ENCODE peak calls at places on chromosomes 6 and 20, in four cellular contexts. T is WTC11, E is A549, O is K562. Z is an unnamed sample.
A peak's percentile ranks its signal among the peaks of the same experiment; 100 is the strongest.

GRCh38 chr6:138396709-138397108 is 7.3 kb upstream of the HEBP2 start:
- DNase-seq in T (no peak), E (no peak), O (no peak), Z (no peak)

GRCh38 chr6:160790028-160790792 is 88.2 kb downstream of the PLG start:
- DNase-seq in T (peak; percentile 43), E (no peak), O (peak; percentile 24), Z (no peak)

GRCh38 chr20:48398506-48399449 is 429.0 kb downstream of the PREX1 start:
- DNase-seq in T (no peak), E (peak; percentile 6), O (no peak), Z (peak; percentile 80)

GRCh38 chr20:36779656-36780025 is 6.1 kb upstream of the DSN1 start:
- DNase-seq in T (peak; percentile 42), E (no peak), O (peak; percentile 5), Z (no peak)

GRCh38 chr6:25366785-25367657 is 87.8 kb downstream of the CARMIL1 start:
- DNase-seq in T (no peak), E (no peak), O (no peak), Z (no peak)

GRCh38 chr20:20956586-20956985 is 149.6 kb downstream of the LINC00237 start:
- DNase-seq in T (no peak), E (no peak), O (no peak), Z (no peak)

GRCh38 chr6:95693108-95693507 is 115.8 kb downstream of the MANEA start:
- DNase-seq in T (no peak), E (no peak), O (no peak), Z (peak; percentile 10)

GRCh38 chr6:30782425-30783014 is 38.2 kb upstream of the IER3 start:
- DNase-seq in T (no peak), E (peak; percentile 85), O (no peak), Z (peak; percentile 90)

GRCh38 chr6:41966961-41967311 is 25.3 kb upstream of the CCND3 start:
- DNase-seq in T (peak; percentile 17), E (peak; percentile 84), O (peak; percentile 82), Z (peak; percentile 84)

GRCh38 chr6:143236151-143236788 is 175.6 kb downstream of the AIG1 start:
- DNase-seq in T (peak; percentile 17), E (peak; percentile 1), O (no peak), Z (no peak)

GRCh38 chr6:63634630-63635029 is 972 bp upstream of the PHF3 start:
- DNase-seq in T (no peak), E (no peak), O (no peak), Z (peak; percentile 23)

GRCh38 chr20:44126445-44126844 is 60.5 kb downstream of the JPH2 start:
- DNase-seq in T (no peak), E (no peak), O (no peak), Z (no peak)

GRCh38 chr6:48249071-48249470 is 138.1 kb upstream of the PTCHD4 start:
- DNase-seq in T (no peak), E (no peak), O (no peak), Z (no peak)

GRCh38 chr6:42086046-42086664 is 35.8 kb downstream of the TAF8 start:
- DNase-seq in T (peak; percentile 38), E (peak; percentile 25), O (peak; percentile 68), Z (no peak)

GRCh38 chr6:169977434-169978265 is 226.2 kb downstream of the ERMARD start:
- DNase-seq in T (no peak), E (no peak), O (no peak), Z (no peak)

GRCh38 chr6:104281370-104281769 is 578.3 kb downstream of the HACE1 start:
- DNase-seq in T (peak; percentile 19), E (no peak), O (no peak), Z (no peak)

GRCh38 chr20:32010096-32010495 is at the start of gene CCM2L:
- DNase-seq in T (no peak), E (no peak), O (no peak), Z (no peak)

DNA sequence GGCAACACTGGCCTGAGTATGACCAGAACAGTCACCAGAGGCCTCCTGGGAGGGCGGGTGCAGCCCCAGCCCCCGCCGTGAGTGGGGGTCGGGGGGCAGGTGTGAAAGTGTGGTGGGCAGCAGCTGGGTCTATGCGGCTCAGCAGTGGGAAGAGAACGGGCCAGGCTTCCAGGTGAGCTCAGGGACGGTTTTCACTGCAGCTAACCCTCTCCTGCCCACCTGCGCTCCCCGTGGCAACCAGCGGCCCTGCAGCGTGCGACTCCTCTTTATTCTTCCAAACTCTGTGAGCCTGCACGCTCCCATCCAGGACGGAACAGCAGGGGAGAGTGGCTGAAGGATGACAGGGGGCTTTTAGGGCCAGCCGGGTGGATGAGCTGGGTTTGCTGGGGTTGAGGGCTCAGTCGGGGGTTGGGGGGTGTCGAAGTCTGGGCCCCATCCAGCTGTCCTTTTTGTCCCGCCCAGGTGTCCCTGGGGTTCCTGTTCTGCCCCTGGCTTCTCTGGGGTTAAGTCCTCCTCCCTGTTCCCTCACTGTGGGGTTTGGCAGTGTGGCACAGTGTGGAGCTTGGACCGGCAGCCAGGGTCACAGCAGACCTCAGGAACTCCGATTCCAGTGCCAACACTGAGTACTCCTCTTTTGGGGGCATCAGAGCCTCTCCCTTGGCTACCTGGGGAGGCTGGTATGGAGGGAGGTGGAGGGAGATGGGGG is 859 bp upstream of the BIRC7 start:
- DNase-seq in T (peak; percentile 82), E (peak; percentile 78), O (no peak), Z (peak; percentile 60)
- TF ChIP-seq HMGXB4 in T (no peak), E (no peak), O (no peak), Z (no peak)

GRCh38 chr6:101249470-101249869 is 144.0 kb upstream of the GRIK2 start:
- DNase-seq in T (no peak), E (no peak), O (no peak), Z (no peak)
- TF ChIP-seq HMGXB4 in T (no peak), E (no peak), O (no peak), Z (no peak)

GRCh38 chr6:109690740-109691687 is at the start of the genes AK9 and FIG4:
- DNase-seq in T (peak; percentile 96), E (peak; percentile 86), O (peak; percentile 91), Z (peak; percentile 89)

GRCh38 chr6:109693128-109693527 is 2.0 kb downstream of the FIG4 start:
- DNase-seq in T (no peak), E (no peak), O (no peak), Z (no peak)

GRCh38 chr6:109690373-109690739 is 646 bp downstream of the AK9 start:
- DNase-seq in T (peak; percentile 88), E (peak; percentile 4), O (peak; percentile 69), Z (peak; percentile 15)

GRCh38 chr6:109696355-109696754 is 5.3 kb downstream of the FIG4 start:
- DNase-seq in T (no peak), E (no peak), O (no peak), Z (no peak)

DNA sequence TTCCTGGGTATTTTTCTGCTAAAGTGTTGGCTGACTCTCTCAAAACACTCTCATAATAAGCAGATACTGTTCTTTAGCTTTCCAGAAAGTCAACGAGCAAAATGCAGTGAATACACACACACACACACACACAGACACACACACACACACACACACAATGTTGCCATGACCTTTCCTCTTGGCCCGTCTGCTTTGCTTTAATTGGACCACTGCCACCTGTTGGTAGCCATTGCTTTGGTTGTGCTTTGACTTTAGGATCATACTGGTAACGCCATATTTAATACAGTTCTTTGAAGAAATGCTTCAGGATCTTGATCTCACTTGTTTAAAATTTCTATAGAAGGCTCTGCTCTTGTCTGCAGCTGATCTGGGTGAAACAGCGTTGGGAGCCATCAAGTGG is 4.4 kb downstream of the FIG4 start:
- DNase-seq in T (no peak), E (peak; percentile 24), O (no peak), Z (peak; percentile 41)
- TF ChIP-seq HMGXB4 in T (no peak), E (no peak), O (no peak), Z (no peak)

GRCh38 chr20:35607003-35607735 is 8.5 kb upstream of the SPAG4 start:
- DNase-seq in T (no peak), E (no peak), O (no peak), Z (no peak)
- TF ChIP-seq HMGXB4 in T (no peak), E (no peak), O (no peak), Z (no peak)

DNA sequence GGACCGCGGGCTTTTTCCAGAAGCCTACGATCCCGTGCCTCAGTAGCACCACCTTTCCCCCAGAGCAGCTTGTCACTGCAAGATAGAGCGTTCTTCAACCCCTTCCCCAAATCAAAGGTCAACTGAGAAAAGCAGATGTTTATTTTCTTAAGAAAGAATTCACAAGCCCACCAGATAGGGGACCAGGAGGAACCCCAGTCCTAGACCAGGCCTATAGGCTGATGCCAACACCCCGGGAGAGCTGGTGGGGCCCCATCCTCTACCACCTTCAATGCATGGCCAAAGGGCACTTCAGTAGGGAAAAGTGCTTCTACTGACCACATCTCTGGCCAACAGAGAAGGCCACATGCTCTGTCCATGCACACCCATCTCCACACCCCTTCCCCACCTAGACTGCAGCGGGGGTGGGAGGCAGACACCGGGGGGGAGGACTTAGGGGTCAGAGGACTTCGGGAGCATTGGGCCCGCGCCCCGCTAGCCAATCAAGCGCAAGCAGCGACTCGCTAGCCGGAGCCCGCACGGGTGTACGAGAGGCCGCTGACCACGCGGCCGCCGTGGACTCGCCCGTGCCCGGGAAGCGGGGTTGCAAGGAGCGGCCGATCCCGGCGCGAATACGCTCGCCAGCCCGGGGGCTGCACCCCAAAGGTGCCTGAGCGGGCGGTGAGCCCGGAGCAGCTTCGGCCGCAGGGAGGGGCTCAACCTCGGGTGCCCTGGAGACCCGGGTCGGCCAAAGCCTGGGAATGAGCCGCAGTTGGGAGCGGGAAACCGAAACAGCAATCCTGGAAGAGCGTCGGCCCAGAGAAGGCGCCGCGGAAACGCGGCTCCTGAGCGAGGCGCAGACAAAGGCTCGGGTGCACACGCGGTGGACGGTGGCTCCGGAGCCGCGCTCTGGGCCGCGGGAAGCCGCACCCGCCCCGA is 2.8 kb downstream of the PDE10A start:
- DNase-seq in T (peak; percentile 47), E (no peak), O (no peak), Z (no peak)
- TF ChIP-seq HMGXB4 in T (no peak), E (no peak), O (no peak), Z (no peak)

DNA sequence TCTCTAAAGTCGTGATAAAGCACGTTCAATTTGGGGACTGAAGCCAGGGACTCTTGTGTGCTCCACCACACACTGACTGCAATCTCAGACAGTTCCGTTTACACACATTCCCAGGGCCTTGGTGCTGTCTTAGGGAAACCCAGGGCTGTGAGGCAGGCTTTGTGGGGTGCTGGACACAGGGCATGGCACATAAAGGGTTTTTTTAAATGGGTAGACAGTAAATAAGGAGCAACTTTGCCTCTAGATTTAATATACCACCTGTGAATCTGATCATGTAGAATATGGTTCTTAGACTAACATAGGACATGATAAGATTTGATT is 2.3 kb downstream of the ENTPD6 start:
- DNase-seq in T (no peak), E (no peak), O (no peak), Z (no peak)
- TF ChIP-seq HMGXB4 in T (no peak), E (no peak), O (no peak), Z (no peak)

DNA sequence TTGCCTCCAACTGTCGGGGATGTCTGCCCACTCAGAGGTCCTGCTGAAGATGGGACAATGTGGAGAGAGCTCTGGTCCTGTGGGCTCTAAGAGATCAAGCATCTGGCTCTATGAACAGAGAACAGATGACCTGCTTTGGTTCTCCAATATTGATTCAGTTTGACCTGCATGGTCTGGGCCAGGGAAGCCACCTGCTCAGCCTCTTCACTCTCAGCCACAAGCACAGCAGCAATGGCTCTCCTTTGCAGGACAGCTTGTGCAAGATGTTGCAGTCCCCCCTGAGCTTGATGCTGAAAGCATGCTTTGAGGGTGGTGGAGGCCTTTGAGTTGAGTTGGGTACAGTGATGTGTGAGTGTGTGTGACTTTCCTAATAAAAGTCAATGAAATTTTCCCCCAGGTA is 18.6 kb upstream of the MCM3 start:
- DNase-seq in T (no peak), E (no peak), O (no peak), Z (no peak)
- TF ChIP-seq HMGXB4 in T (no peak), E (no peak), O (no peak), Z (no peak)

GRCh38 chr6:28250747-28251146 is 1.3 kb downstream of the ZKSCAN4 start:
- DNase-seq in T (no peak), E (no peak), O (no peak), Z (no peak)
- TF ChIP-seq HMGXB4 in T (no peak), E (no peak), O (no peak), Z (no peak)

Z was measured in HepG2.